ENCODE peak calls at places on chromosomes 5 and 9, in five cellular contexts. One of them, this sample, is unnamed.

GRCh38 chr9:110217656-110218099 is 9.7 kb upstream of the C9orf152 start:
- DNase-seq in A549: peak; percentile 63
- DNase-seq in right lobe of liver: no peak
- DNase-seq in astrocyte: peak; percentile 27
- DNase-seq in PC-3: peak; percentile 62
- DNase-seq in this sample: no peak

GRCh38 chr5:151743535-151743934 is 14.9 kb downstream of the ATOX1 start:
- DNase-seq in astrocyte: no peak
- DNase-seq in right lobe of liver: no peak
- DNase-seq in A549: no peak
- DNase-seq in PC-3: no peak
- DNase-seq in this sample: no peak

GRCh38 chr5:141914154-141914743 is 9.4 kb upstream of the DELE1 start:
- DNase-seq in PC-3: no peak
- DNase-seq in astrocyte: no peak
- DNase-seq in right lobe of liver: peak; percentile 77
- DNase-seq in A549: no peak
- DNase-seq in this sample: peak; percentile 85

GRCh38 chr9:128485414-128485855 is 19.1 kb upstream of the GLE1 start:
- DNase-seq in A549: no peak
- DNase-seq in PC-3: no peak
- DNase-seq in right lobe of liver: no peak
- DNase-seq in astrocyte: no peak
- DNase-seq in this sample: peak; percentile 45

GRCh38 chr5:103620851-103621547 is 58.4 kb upstream of the NUDT12 start:
- DNase-seq in astrocyte: no peak
- DNase-seq in PC-3: no peak
- DNase-seq in A549: no peak
- DNase-seq in right lobe of liver: no peak
- DNase-seq in this sample: no peak

GRCh38 chr9:33881635-33882034 is 64.7 kb downstream of the UBE2R2 start:
- DNase-seq in PC-3: peak; percentile 10
- DNase-seq in right lobe of liver: no peak
- DNase-seq in astrocyte: peak; percentile 76
- DNase-seq in A549: no peak
- DNase-seq in this sample: no peak

GRCh38 chr5:91642592-91642991 is 259.5 kb upstream of the ARRDC3 start:
- DNase-seq in A549: no peak
- DNase-seq in right lobe of liver: no peak
- DNase-seq in PC-3: no peak
- DNase-seq in astrocyte: no peak
- DNase-seq in this sample: no peak

GRCh38 chr9:123375725-123376132 is 19.7 kb downstream of the CRB2 start:
- DNase-seq in PC-3: peak; percentile 25
- DNase-seq in astrocyte: peak; percentile 18
- DNase-seq in right lobe of liver: no peak
- DNase-seq in A549: no peak
- DNase-seq in this sample: peak; percentile 75

GRCh38 chr5:169648725-169649124 is 11.7 kb downstream of the DOCK2 start:
- DNase-seq in astrocyte: peak; percentile 92
- DNase-seq in A549: no peak
- DNase-seq in right lobe of liver: no peak
- DNase-seq in PC-3: no peak
- DNase-seq in this sample: no peak

GRCh38 chr5:175279506-175279905 is 164.5 kb downstream of the DRD1 start:
- DNase-seq in PC-3: no peak
- DNase-seq in astrocyte: no peak
- DNase-seq in A549: no peak
- DNase-seq in right lobe of liver: no peak
- DNase-seq in this sample: no peak

GRCh38 chr5:175282611-175283225 is 161.3 kb downstream of the DRD1 start:
- DNase-seq in A549: peak; percentile 30
- DNase-seq in right lobe of liver: no peak
- DNase-seq in PC-3: no peak
- DNase-seq in astrocyte: peak; percentile 46
- DNase-seq in this sample: no peak

GRCh38 chr5:175284806-175285205 is 159.2 kb downstream of the DRD1 start:
- DNase-seq in PC-3: no peak
- DNase-seq in right lobe of liver: no peak
- DNase-seq in A549: no peak
- DNase-seq in astrocyte: no peak
- DNase-seq in this sample: no peak

GRCh38 chr5:175281257-175281656 is 162.7 kb downstream of the DRD1 start:
- DNase-seq in PC-3: no peak
- DNase-seq in A549: no peak
- DNase-seq in astrocyte: no peak
- DNase-seq in right lobe of liver: no peak
- DNase-seq in this sample: no peak

DNA sequence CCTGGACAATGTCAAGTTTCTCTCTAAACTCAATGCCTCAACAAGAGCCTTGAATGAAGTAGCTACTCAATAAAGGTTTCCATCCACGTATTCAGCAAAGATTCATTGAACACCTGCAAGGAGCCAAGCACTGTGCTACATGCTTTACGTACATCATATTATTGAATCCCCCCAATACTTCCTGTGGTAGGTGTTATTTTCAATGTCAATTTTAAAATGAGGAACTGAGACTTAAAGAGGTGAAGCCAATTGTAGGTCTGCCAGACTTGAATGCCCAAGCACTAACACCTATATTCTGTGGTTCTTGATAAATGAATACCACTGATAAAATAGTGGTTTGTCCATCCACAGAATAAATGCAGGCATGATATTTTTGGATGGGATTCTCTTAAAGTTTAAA is 162.3 kb downstream of the DRD1 start:
- DNase-seq in right lobe of liver: no peak
- DNase-seq in PC-3: no peak
- DNase-seq in A549: no peak
- DNase-seq in astrocyte: no peak
- DNase-seq in this sample: no peak
- H3K4me1 ChIP-seq in right lobe of liver: no peaks in the 10 kb centered on the region
- H3K4me1 ChIP-seq in PC-3: peaks cover 8% of the 10 kb centered on the region
- H3K4me1 ChIP-seq in A549: peaks cover 15% of the 10 kb centered on the region
- H3K4me1 ChIP-seq in astrocyte: peaks cover 13% of the 10 kb centered on the region
- H3K4me1 ChIP-seq in this sample: no peaks in the 10 kb centered on the region

DNA sequence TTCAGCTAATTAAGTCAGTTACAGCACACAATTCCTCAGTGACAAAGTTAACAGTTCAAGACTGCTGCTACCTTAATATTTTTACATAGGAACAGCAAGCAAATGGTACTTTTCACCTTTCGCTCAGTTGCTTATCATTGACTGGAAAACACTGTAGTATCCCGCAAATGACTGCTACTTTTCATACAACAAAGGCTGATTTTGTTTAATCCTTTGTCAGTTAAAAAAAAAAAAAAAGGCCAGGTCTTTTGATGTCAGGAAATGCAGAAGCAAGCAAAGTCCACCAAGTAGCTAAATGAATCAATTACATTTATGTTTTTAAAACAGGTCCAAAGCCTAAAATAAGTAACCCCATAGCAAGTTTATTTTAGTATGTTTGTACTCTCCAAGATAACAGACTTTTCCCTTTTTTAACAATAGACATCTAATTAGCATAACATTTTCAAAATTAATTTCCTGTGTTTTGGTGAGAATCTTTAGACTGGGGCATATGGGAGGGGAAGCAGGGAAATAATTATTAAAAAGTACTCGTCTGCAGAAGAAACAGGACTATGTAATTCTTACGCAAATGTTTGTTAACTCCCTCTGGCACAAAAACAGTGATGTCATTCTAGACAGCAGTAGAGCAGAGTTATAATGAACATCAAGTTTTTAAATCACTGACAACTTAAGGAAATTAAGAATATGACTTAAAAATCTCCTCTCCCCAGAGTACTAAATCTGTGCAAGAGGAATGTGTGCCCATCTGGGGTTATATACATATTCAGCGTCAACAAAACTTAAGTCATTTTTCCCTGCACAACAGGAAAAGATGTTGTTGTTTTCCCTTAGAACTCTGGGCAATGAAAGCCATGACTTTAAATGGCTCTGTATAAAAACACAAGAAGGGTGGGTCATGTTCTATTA is 9.6 kb downstream of the PFDN1 start:
- DNase-seq in astrocyte: no peak
- DNase-seq in right lobe of liver: no peak
- DNase-seq in PC-3: no peak
- DNase-seq in A549: no peak
- DNase-seq in this sample: no peak
- H3K4me1 ChIP-seq in astrocyte: peaks cover 66% of the 10 kb centered on the region
- H3K4me1 ChIP-seq in right lobe of liver: no peaks in the 10 kb centered on the region
- H3K4me1 ChIP-seq in PC-3: peaks cover 65% of the 10 kb centered on the region
- H3K4me1 ChIP-seq in A549: peaks cover 69% of the 10 kb centered on the region
- H3K4me1 ChIP-seq in this sample: peaks cover 5% of the 10 kb centered on the region

DNA sequence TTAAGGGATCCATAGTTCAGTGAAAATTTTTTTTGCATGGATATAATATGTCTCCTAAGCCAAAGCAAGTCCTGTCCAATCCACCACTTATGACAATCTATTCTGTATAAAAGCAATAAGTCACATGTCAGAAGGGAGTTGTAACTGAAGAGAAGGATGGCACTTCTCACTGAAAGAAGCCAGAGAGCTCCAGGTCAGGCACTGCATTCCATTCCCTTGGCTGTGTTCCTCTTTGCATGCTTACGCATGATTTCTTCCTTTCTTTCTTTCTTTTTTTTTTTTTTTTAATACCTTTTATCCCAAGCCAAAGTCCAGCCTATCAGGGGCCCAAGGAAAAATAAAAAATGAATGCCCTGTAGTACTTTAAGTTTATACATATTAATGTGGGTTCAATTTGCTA is 39.8 kb downstream of the MAMDC2 start:
- DNase-seq in PC-3: no peak
- DNase-seq in right lobe of liver: no peak
- DNase-seq in astrocyte: peak; percentile 40
- DNase-seq in A549: no peak
- DNase-seq in this sample: no peak
- H3K4me1 ChIP-seq in PC-3: peaks cover 21% of the 10 kb centered on the region
- H3K4me1 ChIP-seq in right lobe of liver: no peaks in the 10 kb centered on the region
- H3K4me1 ChIP-seq in astrocyte: peaks cover 14% of the 10 kb centered on the region
- H3K4me1 ChIP-seq in A549: no peaks in the 10 kb centered on the region
- H3K4me1 ChIP-seq in this sample: no peaks in the 10 kb centered on the region

DNA sequence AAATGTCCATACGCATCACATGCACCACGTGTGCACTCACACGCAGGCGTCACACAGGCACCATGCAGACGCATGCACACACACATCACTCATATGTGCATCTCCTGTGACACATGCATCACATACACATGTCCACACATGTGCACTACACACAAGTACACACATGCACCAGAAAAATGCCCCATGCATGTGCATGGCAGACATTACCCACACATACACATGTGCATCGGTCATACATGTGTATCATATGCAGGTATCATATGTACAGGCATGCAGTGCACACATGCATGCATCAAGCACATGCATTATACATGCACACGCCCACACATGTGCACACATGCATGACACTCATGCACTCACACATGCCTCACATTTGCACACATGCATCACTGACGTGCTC is 26.1 kb downstream of the ADAMTS2 start:
- DNase-seq in astrocyte: no peak
- DNase-seq in A549: no peak
- DNase-seq in right lobe of liver: peak; percentile 30
- DNase-seq in PC-3: no peak
- DNase-seq in this sample: no peak
- H3K4me1 ChIP-seq in astrocyte: peaks cover 5% of the 10 kb centered on the region
- H3K4me1 ChIP-seq in A549: no peaks in the 10 kb centered on the region
- H3K4me1 ChIP-seq in right lobe of liver: no peaks in the 10 kb centered on the region
- H3K4me1 ChIP-seq in PC-3: no peaks in the 10 kb centered on the region
- H3K4me1 ChIP-seq in this sample: peaks cover 2% of the 10 kb centered on the region

GRCh38 chr5:177427919-177428573 is 1.6 kb downstream of the GRK6 start:
- DNase-seq in right lobe of liver: no peak
- DNase-seq in astrocyte: no peak
- DNase-seq in PC-3: no peak
- DNase-seq in A549: no peak
- DNase-seq in this sample: no peak
- H3K4me1 ChIP-seq in right lobe of liver: no peaks in the 10 kb centered on the region
- H3K4me1 ChIP-seq in astrocyte: peaks cover 13% of the 10 kb centered on the region
- H3K4me1 ChIP-seq in PC-3: peaks cover 19% of the 10 kb centered on the region
- H3K4me1 ChIP-seq in A549: peaks cover 17% of the 10 kb centered on the region
- H3K4me1 ChIP-seq in this sample: peaks cover 16% of the 10 kb centered on the region

DNA sequence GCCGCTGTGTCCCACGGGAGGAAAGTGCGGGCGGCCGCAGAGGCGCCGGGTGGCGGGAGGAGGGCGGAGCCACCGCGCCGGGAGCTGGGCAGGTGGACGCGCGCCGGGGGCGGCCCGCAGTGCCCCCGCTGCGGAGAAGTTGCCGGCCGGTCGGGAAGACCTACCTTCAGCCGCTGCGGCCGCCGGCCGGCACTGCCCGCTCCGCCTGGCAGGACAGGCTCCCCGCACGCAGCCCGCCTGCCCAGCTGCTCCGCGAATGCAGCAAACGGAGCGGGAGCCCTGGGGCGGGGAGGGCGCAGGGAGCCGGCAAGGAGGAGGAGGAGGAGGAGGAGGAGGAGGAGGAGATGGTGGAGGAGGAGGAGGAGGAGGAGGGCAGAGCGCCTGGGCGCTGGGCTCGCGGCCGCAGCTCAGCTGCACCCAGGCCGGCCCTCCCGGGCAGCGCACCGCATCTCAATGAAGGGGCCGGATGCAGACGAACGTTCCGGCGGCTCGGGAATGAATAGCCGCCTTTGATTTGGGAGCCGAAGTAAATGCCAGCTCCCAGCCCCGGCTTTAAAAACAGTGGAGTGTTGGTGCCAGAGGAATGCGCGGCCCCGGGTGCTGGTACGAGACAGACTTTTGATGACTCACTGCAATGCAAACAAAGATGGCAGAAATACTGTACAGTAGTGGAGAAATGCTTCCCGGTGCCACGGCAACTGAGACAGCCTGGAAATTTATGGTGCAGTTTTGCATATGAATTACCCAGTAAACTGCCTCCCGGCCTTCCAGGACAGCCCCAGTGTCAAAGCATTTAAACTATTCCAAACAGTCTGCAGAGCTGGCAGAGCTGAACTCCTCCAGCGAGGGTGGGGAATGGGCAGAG is 43.3 kb downstream of the NACC2 start:
- DNase-seq in astrocyte: peak; percentile 90
- DNase-seq in right lobe of liver: peak; percentile 61
- DNase-seq in PC-3: peak; percentile 88
- DNase-seq in A549: peak; percentile 98
- DNase-seq in this sample: peak; percentile 83
- H3K4me1 ChIP-seq in astrocyte: peaks cover 36% of the 10 kb centered on the region
- H3K4me1 ChIP-seq in right lobe of liver: no peaks in the 10 kb centered on the region
- H3K4me1 ChIP-seq in PC-3: peaks cover 17% of the 10 kb centered on the region
- H3K4me1 ChIP-seq in A549: peaks cover 73% of the 10 kb centered on the region
- H3K4me1 ChIP-seq in this sample: peaks cover 18% of the 10 kb centered on the region

DNA sequence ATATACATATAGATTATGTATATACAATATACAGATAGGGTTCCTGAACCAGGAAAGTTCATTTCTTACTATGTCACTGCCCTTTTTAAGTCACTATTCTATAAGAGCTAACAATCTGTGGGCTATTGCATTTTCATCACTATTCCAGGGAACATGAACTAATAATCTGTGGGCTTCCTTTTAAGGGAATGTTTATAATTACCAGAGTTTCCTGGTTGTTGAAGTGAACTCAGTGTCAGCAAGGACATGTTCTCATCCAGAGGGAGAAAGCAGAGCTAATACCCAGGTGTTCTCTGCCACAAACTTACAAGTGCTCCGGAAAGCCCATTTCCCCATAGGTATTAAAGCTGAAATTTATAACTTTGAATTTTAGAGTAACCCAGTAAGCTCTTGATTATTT is 69.6 kb downstream of the CWC27 start:
- DNase-seq in A549: no peak
- DNase-seq in PC-3: no peak
- DNase-seq in right lobe of liver: no peak
- DNase-seq in astrocyte: no peak
- DNase-seq in this sample: no peak
- H3K4me1 ChIP-seq in A549: no peaks in the 10 kb centered on the region
- H3K4me1 ChIP-seq in PC-3: peaks cover 17% of the 10 kb centered on the region
- H3K4me1 ChIP-seq in right lobe of liver: no peaks in the 10 kb centered on the region
- H3K4me1 ChIP-seq in astrocyte: peaks cover 4% of the 10 kb centered on the region
- H3K4me1 ChIP-seq in this sample: no peaks in the 10 kb centered on the region